ENCODE peak calls at places on chromosomes 6 and 20, in six cellular contexts. K is NCI-H460; V is adipocyte; H is fibroblast of mammary gland; B is activated naive CD4-positive, alpha-beta T cell treated with anti-CD3 and anti-CD28 coated beads for 36 hours; S is NCI-H2171. T is an unnamed sample.

GRCh38 chr20:23336476-23336875 is 14.1 kb upstream of the NXT1 start:
- DNase-seq in K (no peak), V (no peak), H (no peak), B (no peak), S (no peak), T (no peak)

GRCh38 chr6:16239798-16240123 is 1.4 kb downstream of the GMPR start:
- DNase-seq in K (peak), V (no peak), H (peak), B (no peak), S (no peak), T (no peak)

GRCh38 chr6:169075211-169075621 is 178.4 kb downstream of the THBS2 start:
- DNase-seq in K (no peak), V (peak), H (peak), B (no peak), S (no peak), T (peak)

GRCh38 chr20:50967621-50968020 is 9.0 kb downstream of the MOCS3 start:
- DNase-seq in K (no peak), V (peak), H (no peak), B (no peak), S (peak), T (no peak)

GRCh38 chr6:15242937-15243614 is 2.8 kb upstream of the JARID2 start:
- DNase-seq in K (no peak), V (no peak), H (no peak), B (no peak), S (no peak), T (no peak)

GRCh38 chr20:4369798-4370124 is 351.9 kb upstream of the PRND start:
- DNase-seq in K (no peak), V (no peak), H (no peak), B (peak), S (no peak), T (no peak)

GRCh38 chr6:56716229-56716628 is 73.5 kb upstream of the DST start:
- DNase-seq in K (no peak), V (no peak), H (no peak), B (no peak), S (no peak), T (no peak)

GRCh38 chr20:35601021-35601973 is 14.3 kb upstream of the SPAG4 start:
- DNase-seq in K (peak), V (peak), H (peak), B (peak), S (peak), T (peak)

GRCh38 chr6:53322188-53323029 is 26.3 kb downstream of the ELOVL5 start:
- DNase-seq in K (no peak), V (peak), H (peak), B (no peak), S (no peak), T (no peak)

GRCh38 chr20:8782804-8783203 is 286.1 kb upstream of the PLCB4 start:
- DNase-seq in K (no peak), V (peak), H (peak), B (no peak), S (no peak), T (no peak)

GRCh38 chr6:53309059-53309896 is 39.5 kb downstream of the ELOVL5 start:
- DNase-seq in K (no peak), V (peak), H (peak), B (no peak), S (no peak), T (no peak)

GRCh38 chr6:48733581-48733980 is 622.6 kb upstream of the PTCHD4 start:
- DNase-seq in K (no peak), V (peak), H (peak), B (no peak), S (no peak), T (no peak)

GRCh38 chr6:137740967-137741761 is 125.9 kb upstream of the TNFAIP3 start:
- DNase-seq in K (peak), V (no peak), H (no peak), B (no peak), S (no peak), T (no peak)

GRCh38 chr6:113306552-113307145 is 550.5 kb upstream of the MARCKS start:
- DNase-seq in K (peak), V (no peak), H (peak), B (peak), S (no peak), T (no peak)

GRCh38 chr6:33711140-33712129 is at the start of gene UQCC2:
- DNase-seq in K (peak), V (peak), H (peak), B (peak), S (peak), T (peak)

GRCh38 chr20:1457992-1458391 is 8.7 kb downstream of the NSFL1C start:
- DNase-seq in K (no peak), V (no peak), H (no peak), B (no peak), S (no peak), T (no peak)

GRCh38 chr6:3053231-3053508 is 15.1 kb upstream of the RIPK1 start:
- DNase-seq in K (no peak), V (no peak), H (no peak), B (no peak), S (no peak), T (no peak)

GRCh38 chr20:12434672-12435071 is 517.0 kb downstream of the BTBD3 start:
- DNase-seq in K (no peak), V (no peak), H (no peak), B (no peak), S (no peak), T (no peak)

GRCh38 chr6:52483671-52484003 is 63.5 kb downstream of the EFHC1 start:
- DNase-seq in K (no peak), V (no peak), H (no peak), B (no peak), S (no peak), T (no peak)

GRCh38 chr20:52859156-52859887 is 112.8 kb upstream of the TSHZ2 start:
- DNase-seq in K (no peak), V (no peak), H (peak), B (no peak), S (no peak), T (peak)